ENCODE peak calls at places on chromosome 2, in ten cellular contexts. One of them, this sample, is unnamed.

GRCh38 chr2:4979127-4979526 is 713.1 kb upstream of the SOX11 start:
- DNase-seq in activated naive CD4-positive, alpha-beta T cell treated with anti-CD3 and anti-CD28 coated beads, Interleukin-2, amount 10 ng/mL, durations not matched to agents 7 days and 5 days: no peak
- DNase-seq in amygdala: no peak
- DNase-seq in stimulated activated CD8-positive, alpha-beta memory T cell treated with anti-CD3 and anti-CD28 coated beads, Interleukin-4, amount 100 ng/mL, for 1 hour: no peak
- DNase-seq in chondrocyte: no peak
- DNase-seq in neural crest cell: no peak
- DNase-seq in midbrain: no peak
- DNase-seq in HTR-8/SVneo: no peak
- DNase-seq in activated naive CD8-positive, alpha-beta T cell treated with anti-CD3 and anti-CD28 coated beads for 36 hours: no peak
- DNase-seq in NCI-H460: no peak
- DNase-seq in this sample: no peak

GRCh38 chr2:95551055-95551568 is 40.7 kb upstream of the TRIM43 start:
- DNase-seq in activated naive CD4-positive, alpha-beta T cell treated with anti-CD3 and anti-CD28 coated beads, Interleukin-2, amount 10 ng/mL, durations not matched to agents 7 days and 5 days: no peak
- DNase-seq in amygdala: no peak
- DNase-seq in stimulated activated CD8-positive, alpha-beta memory T cell treated with anti-CD3 and anti-CD28 coated beads, Interleukin-4, amount 100 ng/mL, for 1 hour: no peak
- DNase-seq in chondrocyte: no peak
- DNase-seq in neural crest cell: no peak
- DNase-seq in midbrain: no peak
- DNase-seq in HTR-8/SVneo: no peak
- DNase-seq in activated naive CD8-positive, alpha-beta T cell treated with anti-CD3 and anti-CD28 coated beads for 36 hours: no peak
- DNase-seq in NCI-H460: no peak
- DNase-seq in this sample: no peak

GRCh38 chr2:196263181-196263747 is 91.9 kb upstream of the STK17B start:
- DNase-seq in activated naive CD4-positive, alpha-beta T cell treated with anti-CD3 and anti-CD28 coated beads, Interleukin-2, amount 10 ng/mL, durations not matched to agents 7 days and 5 days: peak
- DNase-seq in amygdala: no peak
- DNase-seq in stimulated activated CD8-positive, alpha-beta memory T cell treated with anti-CD3 and anti-CD28 coated beads, Interleukin-4, amount 100 ng/mL, for 1 hour: no peak
- DNase-seq in chondrocyte: no peak
- DNase-seq in neural crest cell: no peak
- DNase-seq in midbrain: peak
- DNase-seq in HTR-8/SVneo: no peak
- DNase-seq in activated naive CD8-positive, alpha-beta T cell treated with anti-CD3 and anti-CD28 coated beads for 36 hours: peak
- DNase-seq in NCI-H460: no peak
- DNase-seq in this sample: no peak

GRCh38 chr2:188114014-188114413 is 177.7 kb upstream of the GULP1 start:
- DNase-seq in activated naive CD4-positive, alpha-beta T cell treated with anti-CD3 and anti-CD28 coated beads, Interleukin-2, amount 10 ng/mL, durations not matched to agents 7 days and 5 days: no peak
- DNase-seq in amygdala: no peak
- DNase-seq in stimulated activated CD8-positive, alpha-beta memory T cell treated with anti-CD3 and anti-CD28 coated beads, Interleukin-4, amount 100 ng/mL, for 1 hour: no peak
- DNase-seq in chondrocyte: no peak
- DNase-seq in neural crest cell: no peak
- DNase-seq in midbrain: no peak
- DNase-seq in HTR-8/SVneo: peak
- DNase-seq in activated naive CD8-positive, alpha-beta T cell treated with anti-CD3 and anti-CD28 coated beads for 36 hours: no peak
- DNase-seq in NCI-H460: no peak
- DNase-seq in this sample: no peak

GRCh38 chr2:184472481-184472880 is 125.8 kb upstream of the ZNF804A start:
- DNase-seq in activated naive CD4-positive, alpha-beta T cell treated with anti-CD3 and anti-CD28 coated beads, Interleukin-2, amount 10 ng/mL, durations not matched to agents 7 days and 5 days: no peak
- DNase-seq in amygdala: no peak
- DNase-seq in stimulated activated CD8-positive, alpha-beta memory T cell treated with anti-CD3 and anti-CD28 coated beads, Interleukin-4, amount 100 ng/mL, for 1 hour: no peak
- DNase-seq in chondrocyte: no peak
- DNase-seq in neural crest cell: no peak
- DNase-seq in midbrain: no peak
- DNase-seq in HTR-8/SVneo: no peak
- DNase-seq in activated naive CD8-positive, alpha-beta T cell treated with anti-CD3 and anti-CD28 coated beads for 36 hours: no peak
- DNase-seq in NCI-H460: no peak
- DNase-seq in this sample: no peak

GRCh38 chr2:102187191-102188150 is 648 bp downstream of the IL1RL2 start:
- DNase-seq in activated naive CD4-positive, alpha-beta T cell treated with anti-CD3 and anti-CD28 coated beads, Interleukin-2, amount 10 ng/mL, durations not matched to agents 7 days and 5 days: peak
- DNase-seq in amygdala: peak
- DNase-seq in stimulated activated CD8-positive, alpha-beta memory T cell treated with anti-CD3 and anti-CD28 coated beads, Interleukin-4, amount 100 ng/mL, for 1 hour: no peak
- DNase-seq in chondrocyte: no peak
- DNase-seq in neural crest cell: peak
- DNase-seq in midbrain: peak
- DNase-seq in HTR-8/SVneo: no peak
- DNase-seq in activated naive CD8-positive, alpha-beta T cell treated with anti-CD3 and anti-CD28 coated beads for 36 hours: peak
- DNase-seq in NCI-H460: no peak
- DNase-seq in this sample: no peak

GRCh38 chr2:197383825-197384224 is 51.0 kb downstream of the SF3B1 start:
- DNase-seq in activated naive CD4-positive, alpha-beta T cell treated with anti-CD3 and anti-CD28 coated beads, Interleukin-2, amount 10 ng/mL, durations not matched to agents 7 days and 5 days: no peak
- DNase-seq in amygdala: no peak
- DNase-seq in stimulated activated CD8-positive, alpha-beta memory T cell treated with anti-CD3 and anti-CD28 coated beads, Interleukin-4, amount 100 ng/mL, for 1 hour: no peak
- DNase-seq in chondrocyte: no peak
- DNase-seq in neural crest cell: no peak
- DNase-seq in midbrain: no peak
- DNase-seq in HTR-8/SVneo: no peak
- DNase-seq in activated naive CD8-positive, alpha-beta T cell treated with anti-CD3 and anti-CD28 coated beads for 36 hours: no peak
- DNase-seq in NCI-H460: no peak
- DNase-seq in this sample: no peak

GRCh38 chr2:119838179-119838578 is 78.5 kb downstream of the PTPN4 start:
- DNase-seq in activated naive CD4-positive, alpha-beta T cell treated with anti-CD3 and anti-CD28 coated beads, Interleukin-2, amount 10 ng/mL, durations not matched to agents 7 days and 5 days: no peak
- DNase-seq in amygdala: no peak
- DNase-seq in stimulated activated CD8-positive, alpha-beta memory T cell treated with anti-CD3 and anti-CD28 coated beads, Interleukin-4, amount 100 ng/mL, for 1 hour: no peak
- DNase-seq in chondrocyte: no peak
- DNase-seq in neural crest cell: no peak
- DNase-seq in midbrain: no peak
- DNase-seq in HTR-8/SVneo: no peak
- DNase-seq in activated naive CD8-positive, alpha-beta T cell treated with anti-CD3 and anti-CD28 coated beads for 36 hours: peak
- DNase-seq in NCI-H460: no peak
- DNase-seq in this sample: no peak

GRCh38 chr2:51535763-51536162 is 503.8 kb upstream of the NRXN1 start:
- DNase-seq in activated naive CD4-positive, alpha-beta T cell treated with anti-CD3 and anti-CD28 coated beads, Interleukin-2, amount 10 ng/mL, durations not matched to agents 7 days and 5 days: no peak
- DNase-seq in amygdala: no peak
- DNase-seq in stimulated activated CD8-positive, alpha-beta memory T cell treated with anti-CD3 and anti-CD28 coated beads, Interleukin-4, amount 100 ng/mL, for 1 hour: no peak
- DNase-seq in chondrocyte: no peak
- DNase-seq in neural crest cell: no peak
- DNase-seq in midbrain: no peak
- DNase-seq in HTR-8/SVneo: no peak
- DNase-seq in activated naive CD8-positive, alpha-beta T cell treated with anti-CD3 and anti-CD28 coated beads for 36 hours: no peak
- DNase-seq in NCI-H460: no peak
- DNase-seq in this sample: no peak

GRCh38 chr2:235954281-235954680 is 213.9 kb downstream of the GBX2 start:
- DNase-seq in activated naive CD4-positive, alpha-beta T cell treated with anti-CD3 and anti-CD28 coated beads, Interleukin-2, amount 10 ng/mL, durations not matched to agents 7 days and 5 days: no peak
- DNase-seq in amygdala: no peak
- DNase-seq in stimulated activated CD8-positive, alpha-beta memory T cell treated with anti-CD3 and anti-CD28 coated beads, Interleukin-4, amount 100 ng/mL, for 1 hour: no peak
- DNase-seq in chondrocyte: no peak
- DNase-seq in neural crest cell: no peak
- DNase-seq in midbrain: no peak
- DNase-seq in HTR-8/SVneo: no peak
- DNase-seq in activated naive CD8-positive, alpha-beta T cell treated with anti-CD3 and anti-CD28 coated beads for 36 hours: no peak
- DNase-seq in NCI-H460: no peak
- DNase-seq in this sample: no peak

GRCh38 chr2:186108470-186108869 is 369.9 kb downstream of the FSIP2 start:
- DNase-seq in activated naive CD4-positive, alpha-beta T cell treated with anti-CD3 and anti-CD28 coated beads, Interleukin-2, amount 10 ng/mL, durations not matched to agents 7 days and 5 days: no peak
- DNase-seq in amygdala: no peak
- DNase-seq in stimulated activated CD8-positive, alpha-beta memory T cell treated with anti-CD3 and anti-CD28 coated beads, Interleukin-4, amount 100 ng/mL, for 1 hour: no peak
- DNase-seq in chondrocyte: no peak
- DNase-seq in neural crest cell: no peak
- DNase-seq in midbrain: no peak
- DNase-seq in HTR-8/SVneo: no peak
- DNase-seq in activated naive CD8-positive, alpha-beta T cell treated with anti-CD3 and anti-CD28 coated beads for 36 hours: no peak
- DNase-seq in NCI-H460: no peak
- DNase-seq in this sample: no peak

GRCh38 chr2:127058246-127058580 is 48.7 kb downstream of the BIN1 start:
- DNase-seq in activated naive CD4-positive, alpha-beta T cell treated with anti-CD3 and anti-CD28 coated beads, Interleukin-2, amount 10 ng/mL, durations not matched to agents 7 days and 5 days: no peak
- DNase-seq in amygdala: no peak
- DNase-seq in stimulated activated CD8-positive, alpha-beta memory T cell treated with anti-CD3 and anti-CD28 coated beads, Interleukin-4, amount 100 ng/mL, for 1 hour: no peak
- DNase-seq in chondrocyte: no peak
- DNase-seq in neural crest cell: no peak
- DNase-seq in midbrain: no peak
- DNase-seq in HTR-8/SVneo: no peak
- DNase-seq in activated naive CD8-positive, alpha-beta T cell treated with anti-CD3 and anti-CD28 coated beads for 36 hours: no peak
- DNase-seq in NCI-H460: no peak
- DNase-seq in this sample: no peak

GRCh38 chr2:71811726-71812125 is 335.9 kb downstream of the CYP26B1 start:
- DNase-seq in activated naive CD4-positive, alpha-beta T cell treated with anti-CD3 and anti-CD28 coated beads, Interleukin-2, amount 10 ng/mL, durations not matched to agents 7 days and 5 days: no peak
- DNase-seq in amygdala: no peak
- DNase-seq in stimulated activated CD8-positive, alpha-beta memory T cell treated with anti-CD3 and anti-CD28 coated beads, Interleukin-4, amount 100 ng/mL, for 1 hour: no peak
- DNase-seq in chondrocyte: no peak
- DNase-seq in neural crest cell: no peak
- DNase-seq in midbrain: no peak
- DNase-seq in HTR-8/SVneo: no peak
- DNase-seq in activated naive CD8-positive, alpha-beta T cell treated with anti-CD3 and anti-CD28 coated beads for 36 hours: no peak
- DNase-seq in NCI-H460: no peak
- DNase-seq in this sample: no peak

GRCh38 chr2:20434588-20435294 is 12.1 kb upstream of the RHOB start:
- DNase-seq in activated naive CD4-positive, alpha-beta T cell treated with anti-CD3 and anti-CD28 coated beads, Interleukin-2, amount 10 ng/mL, durations not matched to agents 7 days and 5 days: no peak
- DNase-seq in amygdala: no peak
- DNase-seq in stimulated activated CD8-positive, alpha-beta memory T cell treated with anti-CD3 and anti-CD28 coated beads, Interleukin-4, amount 100 ng/mL, for 1 hour: no peak
- DNase-seq in chondrocyte: no peak
- DNase-seq in neural crest cell: no peak
- DNase-seq in midbrain: no peak
- DNase-seq in HTR-8/SVneo: no peak
- DNase-seq in activated naive CD8-positive, alpha-beta T cell treated with anti-CD3 and anti-CD28 coated beads for 36 hours: no peak
- DNase-seq in NCI-H460: no peak
- DNase-seq in this sample: no peak

GRCh38 chr2:218000137-218000536 is 2.7 kb downstream of the TNS1 start:
- DNase-seq in activated naive CD4-positive, alpha-beta T cell treated with anti-CD3 and anti-CD28 coated beads, Interleukin-2, amount 10 ng/mL, durations not matched to agents 7 days and 5 days: no peak
- DNase-seq in amygdala: no peak
- DNase-seq in stimulated activated CD8-positive, alpha-beta memory T cell treated with anti-CD3 and anti-CD28 coated beads, Interleukin-4, amount 100 ng/mL, for 1 hour: no peak
- DNase-seq in chondrocyte: no peak
- DNase-seq in neural crest cell: no peak
- DNase-seq in midbrain: no peak
- DNase-seq in HTR-8/SVneo: no peak
- DNase-seq in activated naive CD8-positive, alpha-beta T cell treated with anti-CD3 and anti-CD28 coated beads for 36 hours: no peak
- DNase-seq in NCI-H460: no peak
- DNase-seq in this sample: no peak

GRCh38 chr2:218125095-218125494 is 733 bp upstream of the CXCR2 start:
- DNase-seq in activated naive CD4-positive, alpha-beta T cell treated with anti-CD3 and anti-CD28 coated beads, Interleukin-2, amount 10 ng/mL, durations not matched to agents 7 days and 5 days: no peak
- DNase-seq in amygdala: no peak
- DNase-seq in stimulated activated CD8-positive, alpha-beta memory T cell treated with anti-CD3 and anti-CD28 coated beads, Interleukin-4, amount 100 ng/mL, for 1 hour: no peak
- DNase-seq in chondrocyte: no peak
- DNase-seq in neural crest cell: no peak
- DNase-seq in midbrain: no peak
- DNase-seq in HTR-8/SVneo: no peak
- DNase-seq in activated naive CD8-positive, alpha-beta T cell treated with anti-CD3 and anti-CD28 coated beads for 36 hours: no peak
- DNase-seq in NCI-H460: no peak
- DNase-seq in this sample: no peak

GRCh38 chr2:236783417-236784020 is 213.9 kb downstream of the ACKR3 start:
- DNase-seq in activated naive CD4-positive, alpha-beta T cell treated with anti-CD3 and anti-CD28 coated beads, Interleukin-2, amount 10 ng/mL, durations not matched to agents 7 days and 5 days: no peak
- DNase-seq in amygdala: no peak
- DNase-seq in stimulated activated CD8-positive, alpha-beta memory T cell treated with anti-CD3 and anti-CD28 coated beads, Interleukin-4, amount 100 ng/mL, for 1 hour: no peak
- DNase-seq in chondrocyte: no peak
- DNase-seq in neural crest cell: no peak
- DNase-seq in midbrain: no peak
- DNase-seq in HTR-8/SVneo: no peak
- DNase-seq in activated naive CD8-positive, alpha-beta T cell treated with anti-CD3 and anti-CD28 coated beads for 36 hours: no peak
- DNase-seq in NCI-H460: no peak
- DNase-seq in this sample: no peak

GRCh38 chr2:219684721-219685689 is 57.6 kb downstream of the SLC4A3 start:
- DNase-seq in activated naive CD4-positive, alpha-beta T cell treated with anti-CD3 and anti-CD28 coated beads, Interleukin-2, amount 10 ng/mL, durations not matched to agents 7 days and 5 days: peak
- DNase-seq in amygdala: peak
- DNase-seq in stimulated activated CD8-positive, alpha-beta memory T cell treated with anti-CD3 and anti-CD28 coated beads, Interleukin-4, amount 100 ng/mL, for 1 hour: no peak
- DNase-seq in chondrocyte: no peak
- DNase-seq in neural crest cell: no peak
- DNase-seq in midbrain: peak
- DNase-seq in HTR-8/SVneo: no peak
- DNase-seq in activated naive CD8-positive, alpha-beta T cell treated with anti-CD3 and anti-CD28 coated beads for 36 hours: peak
- DNase-seq in NCI-H460: peak
- DNase-seq in this sample: no peak

GRCh38 chr2:213067888-213068287 is 83.5 kb downstream of the IKZF2 start:
- DNase-seq in activated naive CD4-positive, alpha-beta T cell treated with anti-CD3 and anti-CD28 coated beads, Interleukin-2, amount 10 ng/mL, durations not matched to agents 7 days and 5 days: no peak
- DNase-seq in amygdala: no peak
- DNase-seq in stimulated activated CD8-positive, alpha-beta memory T cell treated with anti-CD3 and anti-CD28 coated beads, Interleukin-4, amount 100 ng/mL, for 1 hour: no peak
- DNase-seq in chondrocyte: no peak
- DNase-seq in neural crest cell: no peak
- DNase-seq in midbrain: no peak
- DNase-seq in HTR-8/SVneo: no peak
- DNase-seq in activated naive CD8-positive, alpha-beta T cell treated with anti-CD3 and anti-CD28 coated beads for 36 hours: no peak
- DNase-seq in NCI-H460: no peak
- DNase-seq in this sample: no peak

GRCh38 chr2:12389354-12390045 is 327.2 kb upstream of the TRIB2 start:
- DNase-seq in activated naive CD4-positive, alpha-beta T cell treated with anti-CD3 and anti-CD28 coated beads, Interleukin-2, amount 10 ng/mL, durations not matched to agents 7 days and 5 days: no peak
- DNase-seq in amygdala: no peak
- DNase-seq in stimulated activated CD8-positive, alpha-beta memory T cell treated with anti-CD3 and anti-CD28 coated beads, Interleukin-4, amount 100 ng/mL, for 1 hour: no peak
- DNase-seq in chondrocyte: no peak
- DNase-seq in neural crest cell: no peak
- DNase-seq in midbrain: no peak
- DNase-seq in HTR-8/SVneo: no peak
- DNase-seq in activated naive CD8-positive, alpha-beta T cell treated with anti-CD3 and anti-CD28 coated beads for 36 hours: no peak
- DNase-seq in NCI-H460: no peak
- DNase-seq in this sample: no peak

GRCh38 chr2:237669628-237670351 is 42.4 kb downstream of the LRRFIP1 start:
- DNase-seq in activated naive CD4-positive, alpha-beta T cell treated with anti-CD3 and anti-CD28 coated beads, Interleukin-2, amount 10 ng/mL, durations not matched to agents 7 days and 5 days: no peak
- DNase-seq in amygdala: no peak
- DNase-seq in stimulated activated CD8-positive, alpha-beta memory T cell treated with anti-CD3 and anti-CD28 coated beads, Interleukin-4, amount 100 ng/mL, for 1 hour: no peak
- DNase-seq in chondrocyte: no peak
- DNase-seq in neural crest cell: no peak
- DNase-seq in midbrain: no peak
- DNase-seq in HTR-8/SVneo: no peak
- DNase-seq in activated naive CD8-positive, alpha-beta T cell treated with anti-CD3 and anti-CD28 coated beads for 36 hours: no peak
- DNase-seq in NCI-H460: no peak
- DNase-seq in this sample: no peak

GRCh38 chr2:231708773-231709635 is 679 bp downstream of the PTMA start:
- DNase-seq in activated naive CD4-positive, alpha-beta T cell treated with anti-CD3 and anti-CD28 coated beads, Interleukin-2, amount 10 ng/mL, durations not matched to agents 7 days and 5 days: peak
- DNase-seq in amygdala: no peak
- DNase-seq in stimulated activated CD8-positive, alpha-beta memory T cell treated with anti-CD3 and anti-CD28 coated beads, Interleukin-4, amount 100 ng/mL, for 1 hour: no peak
- DNase-seq in chondrocyte: no peak
- DNase-seq in neural crest cell: no peak
- DNase-seq in midbrain: no peak
- DNase-seq in HTR-8/SVneo: no peak
- DNase-seq in activated naive CD8-positive, alpha-beta T cell treated with anti-CD3 and anti-CD28 coated beads for 36 hours: peak
- DNase-seq in NCI-H460: no peak
- DNase-seq in this sample: no peak

This sample was measured in NT2/D1.